ENCODE peak calls at places on chromosome 12, in nine cellular contexts. J is fibroblast of the aortic adventitia; E is HCT116; K is fibroblast of mammary gland; B is heart left ventricle; C is ovary; N is transverse colon; P is dorsolateral prefrontal cortex; D is CD8-positive, alpha-beta T cell. X is an unnamed sample.

GRCh38 chr12:16112151-16112550 is 165.3 kb downstream of the SLC15A5 start:
- DNase-seq in J (no peak), E (no peak), K (no peak), B (no peak), C (no peak), N (no peak), P (no peak), D (no peak), X (no peak)

GRCh38 chr12:11762723-11763326 is 113.4 kb downstream of the ETV6 start:
- DNase-seq in J (peak), E (no peak), K (no peak), B (no peak), C (no peak), N (no peak), P (no peak), D (no peak), X (no peak)

GRCh38 chr12:26402648-26403047 is 207.3 kb downstream of the SSPN start:
- DNase-seq in J (no peak), E (peak), K (no peak), B (no peak), C (no peak), N (peak), P (no peak), D (no peak), X (no peak)

GRCh38 chr12:18403182-18403581 is 141.9 kb downstream of the PIK3C2G start:
- DNase-seq in J (no peak), E (no peak), K (no peak), B (no peak), C (no peak), N (no peak), P (no peak), D (no peak), X (no peak)

GRCh38 chr12:76706099-76706498 is 57.8 kb upstream of the ZDHHC17 start:
- DNase-seq in J (no peak), E (no peak), K (peak), B (no peak), C (no peak), N (no peak), P (no peak), D (no peak), X (no peak)

GRCh38 chr12:23888396-23889068 is 60.9 kb downstream of the SOX5 start:
- DNase-seq in J (peak), E (no peak), K (no peak), B (no peak), C (no peak), N (no peak), P (no peak), D (no peak), X (no peak)

GRCh38 chr12:15682826-15683225 is 106.4 kb downstream of the EPS8 start:
- DNase-seq in J (no peak), E (no peak), K (peak), B (no peak), C (no peak), N (no peak), P (no peak), D (no peak), X (no peak)

GRCh38 chr12:54039417-54040147 is 6.7 kb downstream of the HOXC5 start:
- DNase-seq in J (peak), E (no peak), K (peak), B (no peak), C (peak), N (no peak), P (no peak), D (no peak), X (no peak)

GRCh38 chr12:53048033-53048779 is 1.7 kb upstream of the TNS2 start:
- DNase-seq in J (no peak), E (no peak), K (no peak), B (peak), C (peak), N (peak), P (peak), D (no peak), X (peak)

GRCh38 chr12:12582193-12582881 is 19.7 kb upstream of the DUSP16 start:
- DNase-seq in J (no peak), E (no peak), K (no peak), B (no peak), C (no peak), N (no peak), P (no peak), D (no peak), X (no peak)

GRCh38 chr12:45663452-45663851 is 66.1 kb upstream of the ARID2 start:
- DNase-seq in J (no peak), E (no peak), K (no peak), B (no peak), C (no peak), N (no peak), P (no peak), D (no peak), X (no peak)

GRCh38 chr12:126681676-126682075 is 1585.3 kb upstream of the TMEM132C start:
- DNase-seq in J (peak), E (no peak), K (no peak), B (no peak), C (no peak), N (no peak), P (no peak), D (no peak), X (no peak)

GRCh38 chr12:57340104-57340503 is 89.1 kb upstream of the STAC3 start:
- DNase-seq in J (peak), E (no peak), K (peak), B (peak), C (peak), N (peak), P (peak), D (no peak), X (no peak)

GRCh38 chr12:19236656-19237055 is 107.1 kb downstream of the PLEKHA5 start:
- DNase-seq in J (peak), E (no peak), K (peak), B (peak), C (no peak), N (no peak), P (peak), D (no peak), X (peak)

GRCh38 chr12:24069532-24070395 is 120.3 kb upstream of the SOX5 start:
- DNase-seq in J (peak), E (no peak), K (no peak), B (no peak), C (no peak), N (peak), P (no peak), D (no peak), X (no peak)

GRCh38 chr12:5489760-5490432 is 58.0 kb downstream of the NTF3 start:
- DNase-seq in J (no peak), E (no peak), K (no peak), B (no peak), C (peak), N (no peak), P (no peak), D (no peak), X (no peak)

GRCh38 chr12:126708492-126708896 is 1558.5 kb upstream of the TMEM132C start:
- DNase-seq in J (peak), E (no peak), K (peak), B (no peak), C (no peak), N (no peak), P (no peak), D (no peak), X (no peak)

GRCh38 chr12:95802482-95803264 is 12.1 kb upstream of the NTN4 start:
- DNase-seq in J (peak), E (peak), K (peak), B (no peak), C (no peak), N (peak), P (no peak), D (no peak), X (no peak)

GRCh38 chr12:60539592-60539991 is 943.8 kb downstream of the SLC16A7 start:
- DNase-seq in J (no peak), E (no peak), K (no peak), B (no peak), C (no peak), N (no peak), P (no peak), D (no peak), X (no peak)

GRCh38 chr12:22625671-22626251 is 790 bp downstream of the ETNK1 start:
- DNase-seq in J (peak), E (peak), K (peak), B (peak), C (peak), N (peak), P (no peak), D (peak), X (peak)

DNA sequence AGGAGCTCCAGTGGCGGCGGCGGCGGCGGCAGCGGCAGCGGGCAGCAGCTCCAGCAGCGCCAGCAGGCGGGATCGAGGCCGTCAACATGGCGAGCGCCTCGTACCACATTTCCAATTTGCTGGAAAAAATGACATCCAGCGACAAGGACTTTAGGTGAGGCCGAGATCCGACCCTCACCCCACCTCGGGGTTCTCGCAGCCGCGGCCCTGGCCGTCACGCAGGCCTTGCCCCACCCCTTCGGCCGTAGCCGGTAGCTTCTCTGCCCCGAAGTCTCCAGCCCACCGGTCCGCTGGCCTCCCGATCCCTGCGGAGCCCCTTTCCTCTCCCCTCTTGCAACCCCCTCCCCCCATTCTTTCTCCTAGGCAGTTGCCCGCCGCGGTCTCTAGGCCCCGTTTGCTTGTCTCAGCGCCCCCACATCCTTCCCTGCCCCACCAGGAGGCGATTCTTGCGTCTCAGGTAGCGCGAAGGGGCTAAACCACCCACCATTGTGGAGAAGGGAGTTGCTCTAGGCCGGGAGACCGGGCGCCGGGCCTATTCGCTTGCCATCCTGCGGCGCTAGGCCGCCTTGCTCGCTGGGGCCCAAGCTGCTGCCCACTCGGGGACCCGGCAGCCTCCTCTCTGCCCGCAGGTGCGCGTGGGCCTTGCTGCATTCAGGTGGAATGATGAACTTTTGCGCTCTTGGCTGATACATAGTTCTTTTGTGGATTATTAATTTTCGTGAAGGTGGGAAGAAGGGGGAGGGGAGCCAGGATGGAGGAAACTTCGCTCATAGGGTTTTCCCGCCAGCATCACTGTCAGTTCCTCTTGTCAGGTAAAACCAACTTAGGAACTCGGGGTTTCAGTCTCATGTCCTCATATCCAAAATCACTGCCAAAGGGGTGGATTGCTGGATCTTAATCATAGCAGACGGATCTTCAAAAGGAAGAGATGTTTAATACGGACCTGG is 747 bp downstream of the CAND1 start:
- DNase-seq in J (peak), E (no peak), K (no peak), B (peak), C (peak), N (peak), P (peak), D (peak), X (peak)
- TF ChIP-seq CTCF in J (peak), E (no peak), K (no peak), B (no peak), C (no peak), N (no peak), P (no peak), D (peak), X (no peak)

DNA sequence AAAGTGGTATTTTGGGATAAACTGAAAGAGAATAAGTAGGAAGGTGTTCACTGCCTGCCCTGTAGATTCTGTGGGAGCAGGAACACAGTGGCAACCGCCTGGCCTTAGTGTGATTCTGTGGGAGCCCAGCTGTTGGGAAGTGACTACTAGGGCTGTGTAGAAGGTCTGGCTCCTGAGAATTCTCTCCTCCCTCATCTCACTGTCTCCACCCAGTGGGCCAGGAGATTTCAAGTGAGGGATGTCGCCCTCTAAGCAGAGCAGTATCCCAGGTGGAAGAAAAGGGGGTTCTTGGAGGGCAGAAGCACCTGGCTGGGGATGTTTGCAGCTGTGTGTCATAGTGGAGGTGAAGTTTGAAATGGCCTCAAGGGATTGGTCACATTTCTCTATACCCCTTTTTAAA is 113.7 kb downstream of the TBC1D30 start:
- DNase-seq in J (no peak), E (no peak), K (no peak), B (no peak), C (no peak), N (no peak), P (no peak), D (no peak), X (no peak)
- TF ChIP-seq CTCF in J (no peak), E (no peak), K (no peak), B (no peak), C (no peak), N (no peak), P (no peak), D (no peak), X (no peak)

GRCh38 chr12:3314306-3314663 is 176.7 kb upstream of the PRMT8 start:
- DNase-seq in J (no peak), E (no peak), K (no peak), B (no peak), C (no peak), N (no peak), P (no peak), D (no peak), X (no peak)

GRCh38 chr12:3315201-3315661 is 175.8 kb upstream of the PRMT8 start:
- DNase-seq in J (peak), E (no peak), K (peak), B (peak), C (peak), N (peak), P (no peak), D (no peak), X (no peak)

GRCh38 chr12:3311491-3312103 is 179.4 kb upstream of the PRMT8 start:
- DNase-seq in J (no peak), E (no peak), K (no peak), B (no peak), C (no peak), N (no peak), P (no peak), D (no peak), X (no peak)

GRCh38 chr12:3313066-3313465 is 177.9 kb upstream of the PRMT8 start:
- DNase-seq in J (peak), E (no peak), K (peak), B (peak), C (no peak), N (no peak), P (peak), D (no peak), X (no peak)

DNA sequence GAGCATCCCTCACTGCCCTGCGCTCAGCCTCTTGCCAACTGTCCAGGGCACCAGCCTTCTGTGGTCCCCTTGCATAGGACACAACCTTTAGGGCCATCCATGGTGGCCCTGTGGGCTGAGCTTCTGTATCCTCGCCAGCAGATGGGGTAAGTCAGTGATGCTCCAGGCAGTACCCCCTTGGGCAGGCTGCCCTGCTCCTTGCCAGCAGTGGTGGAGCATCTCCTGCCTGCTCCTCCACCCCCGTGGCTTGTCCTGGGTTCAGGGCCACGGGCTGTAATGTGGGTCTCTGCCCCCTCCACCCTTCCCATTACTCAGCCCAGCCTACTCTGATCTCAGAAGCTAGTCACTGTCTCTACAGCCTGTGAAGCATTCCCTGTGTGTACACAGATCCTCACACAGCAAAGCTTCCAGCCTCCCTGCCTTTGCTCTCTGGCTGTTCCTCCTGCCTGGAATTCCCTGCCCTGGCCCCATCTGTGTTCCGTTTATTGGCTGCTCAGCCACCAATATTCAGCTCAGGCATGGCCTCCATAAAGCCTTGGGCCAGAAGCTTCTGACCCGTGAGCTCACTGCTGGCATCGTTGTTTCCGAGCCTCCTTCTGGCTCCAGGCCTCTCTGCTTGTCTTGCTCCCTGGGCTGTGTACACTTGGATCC is 177.2 kb upstream of the PRMT8 start:
- DNase-seq in J (no peak), E (no peak), K (peak), B (peak), C (no peak), N (no peak), P (peak), D (no peak), X (peak)
- TF ChIP-seq CTCF in J (peak), E (no peak), K (peak), B (no peak), C (no peak), N (peak), P (peak), D (no peak), X (peak)

GRCh38 chr12:1439201-1439600 is 155.2 kb downstream of the FBXL14 start:
- DNase-seq in J (no peak), E (no peak), K (no peak), B (no peak), C (no peak), N (no peak), P (no peak), D (no peak), X (no peak)
- TF ChIP-seq CTCF in J (no peak), E (no peak), K (no peak), B (no peak), C (no peak), N (no peak), P (no peak), D (no peak), X (no peak)

DNA sequence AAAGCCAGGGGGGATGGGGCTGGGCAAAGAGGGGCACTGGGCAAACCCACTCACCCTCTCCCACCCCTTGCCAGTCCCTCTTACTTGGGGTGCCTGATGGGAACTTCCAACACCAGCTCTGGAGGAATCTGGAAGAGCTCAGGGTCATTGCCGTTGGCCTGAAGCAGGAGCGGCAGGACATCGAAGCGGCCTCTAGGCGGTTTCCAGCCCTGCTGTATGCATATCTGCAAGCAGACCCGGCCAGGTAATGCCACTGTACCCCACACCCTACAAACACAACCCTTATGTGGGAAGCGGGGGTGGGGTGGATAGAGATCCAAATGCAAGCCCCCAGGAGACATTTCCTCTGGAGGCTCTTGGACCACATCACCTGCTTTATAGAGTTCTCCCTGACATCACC is 83.6 kb downstream of the NOS1 start:
- DNase-seq in J (no peak), E (no peak), K (no peak), B (no peak), C (no peak), N (no peak), P (no peak), D (no peak), X (no peak)
- TF ChIP-seq CTCF in J (no peak), E (no peak), K (no peak), B (no peak), C (no peak), N (no peak), P (no peak), D (no peak), X (no peak)

GRCh38 chr12:102119674-102120563 is at the start of the genes NUP37 and PARPBP:
- DNase-seq in J (peak), E (peak), K (peak), B (peak), C (peak), N (peak), P (peak), D (peak), X (peak)
- TF ChIP-seq CTCF in J (peak), E (no peak), K (no peak), B (no peak), C (no peak), N (no peak), P (peak), D (no peak), X (no peak)